ENCODE peak calls at places on chromosomes 4 and X, in ten cellular contexts. H is kidney, B is amniotic epithelial cell, J is neuronal stem cell, R is uterus, I is amniotic stem cell, O is T-helper 2 cell, P is NCI-H1105, V is NAMALWA, D is fibroblast of villous mesenchyme. L is an unnamed sample.

GRCh38 chr4:114115526-114115925 is 136.1 kb upstream of the ARSJ start:
- DNase-seq in H (no peak), B (no peak), J (no peak), R (no peak), I (no peak), O (no peak), P (no peak), V (no peak), D (no peak), L (no peak)

GRCh38 chrX:18873189-18873791 is 110.6 kb downstream of the PHKA2 start:
- DNase-seq in H (no peak), B (peak), J (no peak), R (peak), I (no peak), O (no peak), P (no peak), V (no peak), D (peak), L (peak)

GRCh38 chr4:109375778-109376414 is 57.7 kb upstream of the SEC24B start:
- DNase-seq in H (no peak), B (no peak), J (no peak), R (no peak), I (no peak), O (no peak), P (no peak), V (no peak), D (no peak), L (no peak)

GRCh38 chrX:71998836-71999509 is 88.3 kb downstream of the NHSL2 start:
- DNase-seq in H (no peak), B (no peak), J (no peak), R (no peak), I (peak), O (peak), P (peak), V (peak), D (peak), L (peak)

GRCh38 chr4:126495163-126495752 is 1137.5 kb upstream of the INTU start:
- DNase-seq in H (no peak), B (no peak), J (no peak), R (no peak), I (no peak), O (no peak), P (no peak), V (no peak), D (no peak), L (no peak)

GRCh38 chrX:49155243-49155899 is 7.2 kb upstream of the MAGIX start:
- DNase-seq in H (no peak), B (peak), J (peak), R (peak), I (no peak), O (peak), P (no peak), V (peak), D (peak), L (peak)

GRCh38 chr4:69594382-69594781 is 45.1 kb downstream of the UGT2A2 start:
- DNase-seq in H (no peak), B (no peak), J (no peak), R (no peak), I (no peak), O (no peak), P (no peak), V (no peak), D (no peak), L (no peak)

GRCh38 chr4:110266136-110266535 is 67.7 kb upstream of the ELOVL6 start:
- DNase-seq in H (no peak), B (no peak), J (no peak), R (no peak), I (no peak), O (no peak), P (no peak), V (no peak), D (no peak), L (no peak)

GRCh38 chr4:54423066-54423465 is 194.0 kb downstream of the PDGFRA start:
- DNase-seq in H (no peak), B (no peak), J (no peak), R (no peak), I (no peak), O (no peak), P (no peak), V (no peak), D (no peak), L (no peak)

GRCh38 chr4:80271806-80272205 is 5.3 kb downstream of the FGF5 start:
- DNase-seq in H (no peak), B (no peak), J (no peak), R (no peak), I (no peak), O (no peak), P (no peak), V (no peak), D (no peak), L (no peak)

GRCh38 chr4:26273308-26273980 is 47.4 kb upstream of the RBPJ start:
- DNase-seq in H (no peak), B (peak), J (no peak), R (peak), I (no peak), O (no peak), P (no peak), V (no peak), D (no peak), L (no peak)

GRCh38 chr4:124883642-124884041 is 171.1 kb upstream of the ANKRD50 start:
- DNase-seq in H (no peak), B (peak), J (no peak), R (no peak), I (no peak), O (no peak), P (no peak), V (no peak), D (peak), L (peak)

GRCh38 chrX:139475432-139475831 is 55.1 kb upstream of the F9 start:
- DNase-seq in H (no peak), B (no peak), J (no peak), R (no peak), I (no peak), O (no peak), P (no peak), V (no peak), D (no peak), L (no peak)